ENCODE peak calls at places on chromosomes 12 and 14, in six cellular contexts. V, H, W, B, M and J are unnamed samples. For H3K4me1 and H3K36me3, the result is how much of the 10 kb centered on the place peaks cover.

GRCh38 chr14:21063479-21063878 is 5.9 kb downstream of the RNASE8 start:
- DNase-seq in V (no peak), H (no peak), W (no peak), B (no peak), M (no peak), J (no peak)

GRCh38 chr12:118402251-118402650 is 25.9 kb downstream of the SUDS3 start:
- DNase-seq in V (no peak), H (no peak), W (no peak), B (no peak), M (no peak), J (no peak)

GRCh38 chr14:69848903-69849391 is 30.3 kb upstream of the SMOC1 start:
- DNase-seq in V (no peak), H (no peak), W (no peak), B (no peak), M (no peak), J (no peak)

GRCh38 chr14:104708606-104709268 is 15.3 kb upstream of the ADSS1 start:
- DNase-seq in V (peak), H (peak), W (no peak), B (no peak), M (peak), J (peak)

GRCh38 chr14:89493406-89493805 is 76.4 kb upstream of the FOXN3 start:
- DNase-seq in V (peak), H (no peak), W (no peak), B (no peak), M (no peak), J (no peak)

GRCh38 chr12:93378373-93379310 is 917 bp downstream of the NUDT4 start:
- DNase-seq in V (peak), H (peak), W (peak), B (no peak), M (no peak), J (peak)

GRCh38 chr12:128644664-128645296 is 179.0 kb downstream of the SLC15A4 start:
- DNase-seq in V (peak), H (peak), W (no peak), B (no peak), M (peak), J (peak)

GRCh38 chr12:118608770-118609344 is 232.5 kb downstream of the SUDS3 start:
- DNase-seq in V (no peak), H (no peak), W (no peak), B (no peak), M (no peak), J (no peak)

GRCh38 chr12:121132601-121133481 is at the start of gene P2RX7:
- DNase-seq in V (peak), H (peak), W (peak), B (no peak), M (no peak), J (peak)

GRCh38 chr14:52110441-52111086 is 41.7 kb upstream of the NID2 start:
- DNase-seq in V (no peak), H (no peak), W (no peak), B (no peak), M (no peak), J (no peak)

GRCh38 chr12:47286676-47287075 is 206.9 kb upstream of the AMIGO2 start:
- DNase-seq in V (no peak), H (no peak), W (no peak), B (no peak), M (no peak), J (no peak)

GRCh38 chr14:50210074-50210473 is 21.3 kb downstream of the SOS2 start:
- DNase-seq in V (no peak), H (no peak), W (no peak), B (no peak), M (no peak), J (no peak)

GRCh38 chr12:39581592-39581991 is 38.0 kb downstream of the ABCD2 start:
- DNase-seq in V (no peak), H (no peak), W (no peak), B (no peak), M (no peak), J (no peak)

GRCh38 chr14:77066555-77067172 is 31.4 kb upstream of the CIPC start:
- DNase-seq in V (no peak), H (no peak), W (no peak), B (peak), M (no peak), J (no peak)

GRCh38 chr12:26979733-26980132 is 34.5 kb downstream of the TM7SF3 start:
- DNase-seq in V (no peak), H (no peak), W (no peak), B (no peak), M (no peak), J (no peak)

GRCh38 chr14:87873741-87874140 is 119.2 kb downstream of the GALC start:
- DNase-seq in V (no peak), H (no peak), W (no peak), B (no peak), M (no peak), J (no peak)

GRCh38 chr12:106302401-106303201 is at the start of gene TCP11L2:
- DNase-seq in V (peak), H (peak), W (peak), B (no peak), M (peak), J (peak)

GRCh38 chr14:50677527-50678063 is 9.5 kb upstream of the SAV1 start:
- DNase-seq in V (peak), H (no peak), W (no peak), B (no peak), M (no peak), J (no peak)

GRCh38 chr14:74348735-74349463 is 628 bp downstream of the VRTN start:
- DNase-seq in V (no peak), H (no peak), W (no peak), B (no peak), M (no peak), J (no peak)

GRCh38 chr14:89957791-89958190 is 2.1 kb downstream of the TDP1 start:
- DNase-seq in V (no peak), H (no peak), W (no peak), B (no peak), M (no peak), J (no peak)

GRCh38 chr14:75690010-75690409 is 29.0 kb downstream of the TTLL5 start:
- DNase-seq in V (no peak), H (no peak), W (no peak), B (no peak), M (no peak), J (no peak)

GRCh38 chr12:120709976-120710804 is at the start of gene UNC119B:
- DNase-seq in V (peak), H (peak), W (peak), B (no peak), M (no peak), J (peak)

GRCh38 chr12:132602578-132603239 is 7.7 kb downstream of the LRCOL1 start:
- DNase-seq in V (no peak), H (no peak), W (peak), B (no peak), M (no peak), J (no peak)

GRCh38 chr12:42868291-42868690 is 278.7 kb upstream of the PRICKLE1 start:
- DNase-seq in V (no peak), H (no peak), W (no peak), B (no peak), M (no peak), J (no peak)

GRCh38 chr12:76135456-76135855 is 51.0 kb upstream of the NAP1L1 start:
- DNase-seq in V (no peak), H (no peak), W (no peak), B (no peak), M (no peak), J (no peak)

GRCh38 chr14:73713206-73713803 is 879 bp downstream of the PNMA1 start:
- DNase-seq in V (no peak), H (no peak), W (no peak), B (no peak), M (no peak), J (no peak)

GRCh38 chr14:34356267-34356660 is 105.8 kb downstream of the SPTSSA start:
- DNase-seq in V (no peak), H (no peak), W (no peak), B (no peak), M (no peak), J (no peak)

GRCh38 chr12:43009307-43009706 is 419.8 kb upstream of the PRICKLE1 start:
- DNase-seq in V (no peak), H (no peak), W (no peak), B (no peak), M (peak), J (no peak)

GRCh38 chr12:120725151-120725658 is 421 bp upstream of the ACADS start:
- DNase-seq in V (no peak), H (no peak), W (no peak), B (no peak), M (no peak), J (no peak)

GRCh38 chr12:132329036-132329738 is at the start of gene GALNT9:
- DNase-seq in V (no peak), H (no peak), W (peak), B (no peak), M (peak), J (no peak)

GRCh38 chr12:122839907-122840554 is 4.8 kb downstream of the HIP1R start:
- DNase-seq in V (no peak), H (no peak), W (peak), B (no peak), M (no peak), J (no peak)

GRCh38 chr12:122942609-122943008 is 23.7 kb downstream of the ABCB9 start:
- DNase-seq in V (no peak), H (no peak), W (no peak), B (no peak), M (no peak), J (no peak)

GRCh38 chr14:99234982-99235491 is 37.0 kb downstream of the BCL11B start:
- DNase-seq in V (no peak), H (no peak), W (no peak), B (no peak), M (no peak), J (peak)

GRCh38 chr12:92304335-92305066 is 158.9 kb upstream of the BTG1 start:
- DNase-seq in V (no peak), H (no peak), W (no peak), B (no peak), M (no peak), J (no peak)

GRCh38 chr12:68636268-68636667 is 25.6 kb downstream of the RAP1B start:
- DNase-seq in V (no peak), H (no peak), W (no peak), B (no peak), M (no peak), J (no peak)

GRCh38 chr14:105294142-105294597 is 6.6 kb downstream of the BRF1 start:
- DNase-seq in V (peak), H (no peak), W (peak), B (no peak), M (no peak), J (peak)

GRCh38 chr12:54197037-54197909 is 8.5 kb upstream of the SMUG1 start:
- DNase-seq in V (peak), H (no peak), W (no peak), B (no peak), M (no peak), J (no peak)
- H3K4me3 ChIP-seq in V (peak), H (no peak), W (no peak), B (no peak), M (no peak), J (no peak)

GRCh38 chr12:6201775-6202292 is 1.6 kb downstream of the CD9 start:
- DNase-seq in V (no peak), H (no peak), W (no peak), B (no peak), M (no peak), J (no peak)

GRCh38 chr12:6199211-6199530 is 1.0 kb upstream of the CD9 start:
- DNase-seq in V (no peak), H (no peak), W (no peak), B (no peak), M (no peak), J (no peak)

GRCh38 chr12:6201199-6201608 is 1.0 kb downstream of the CD9 start:
- DNase-seq in V (no peak), H (no peak), W (no peak), B (no peak), M (no peak), J (no peak)

GRCh38 chr12:6199531-6200265 is 502 bp upstream of the CD9 start:
- DNase-seq in V (no peak), H (peak), W (peak), B (no peak), M (peak), J (no peak)

GRCh38 chr12:6200266-6201198 is at the start of gene CD9:
- DNase-seq in V (no peak), H (peak), W (peak), B (no peak), M (no peak), J (no peak)
- H3K4me1 ChIP-seq in V (under half), H (under half), W (under half), B (half or more), M (under half), J (under half)

DNA sequence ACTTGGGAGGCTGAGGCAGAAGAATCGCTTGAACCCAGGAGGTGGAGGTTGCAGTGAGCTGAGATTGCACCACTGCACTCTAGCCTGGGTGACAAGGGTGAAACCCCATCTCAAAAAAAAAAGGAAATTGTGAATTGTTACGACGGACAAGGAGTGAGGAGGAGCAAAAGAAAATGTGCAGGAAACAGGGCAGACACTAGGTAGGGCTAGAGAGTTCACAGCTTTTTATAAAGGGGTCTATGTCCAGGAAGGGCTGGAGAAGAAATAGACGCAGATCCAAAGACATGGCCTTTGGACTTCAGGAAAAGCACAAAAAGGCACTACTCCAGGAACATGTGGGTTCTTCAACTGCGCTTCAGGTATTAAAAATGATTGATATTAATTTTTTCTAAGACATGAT is 34.4 kb downstream of the ATG14 start:
- DNase-seq in V (no peak), H (no peak), W (no peak), B (no peak), M (no peak), J (no peak)
- H3K36me3 ChIP-seq in V (under half), H (under half), W (under half), B (half or more), M (under half), J (under half)

DNA sequence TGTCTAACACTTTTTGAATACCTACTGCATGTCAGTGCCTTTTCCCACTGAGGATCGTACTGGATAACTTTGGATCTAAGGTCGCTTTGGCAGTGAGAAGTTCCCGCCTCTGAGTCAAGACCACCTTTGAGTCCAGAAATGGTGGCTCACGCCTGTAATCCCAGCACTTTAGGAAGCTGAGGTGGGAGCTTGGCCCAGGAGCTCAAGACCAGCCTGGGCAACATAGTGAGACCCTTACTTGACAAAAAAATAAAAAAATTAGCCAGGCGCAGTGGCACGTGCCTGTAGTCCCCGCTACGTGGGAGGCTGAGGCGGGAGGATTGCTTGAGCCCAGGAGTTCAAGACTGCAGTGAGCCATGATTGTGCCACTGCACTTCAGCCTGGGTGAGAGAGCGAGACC is 61.1 kb downstream of the CHST11 start:
- DNase-seq in V (no peak), H (no peak), W (no peak), B (no peak), M (no peak), J (no peak)
- H3K4me3 ChIP-seq in V (no peak), H (no peak), W (no peak), B (no peak), M (no peak), J (no peak)

DNA sequence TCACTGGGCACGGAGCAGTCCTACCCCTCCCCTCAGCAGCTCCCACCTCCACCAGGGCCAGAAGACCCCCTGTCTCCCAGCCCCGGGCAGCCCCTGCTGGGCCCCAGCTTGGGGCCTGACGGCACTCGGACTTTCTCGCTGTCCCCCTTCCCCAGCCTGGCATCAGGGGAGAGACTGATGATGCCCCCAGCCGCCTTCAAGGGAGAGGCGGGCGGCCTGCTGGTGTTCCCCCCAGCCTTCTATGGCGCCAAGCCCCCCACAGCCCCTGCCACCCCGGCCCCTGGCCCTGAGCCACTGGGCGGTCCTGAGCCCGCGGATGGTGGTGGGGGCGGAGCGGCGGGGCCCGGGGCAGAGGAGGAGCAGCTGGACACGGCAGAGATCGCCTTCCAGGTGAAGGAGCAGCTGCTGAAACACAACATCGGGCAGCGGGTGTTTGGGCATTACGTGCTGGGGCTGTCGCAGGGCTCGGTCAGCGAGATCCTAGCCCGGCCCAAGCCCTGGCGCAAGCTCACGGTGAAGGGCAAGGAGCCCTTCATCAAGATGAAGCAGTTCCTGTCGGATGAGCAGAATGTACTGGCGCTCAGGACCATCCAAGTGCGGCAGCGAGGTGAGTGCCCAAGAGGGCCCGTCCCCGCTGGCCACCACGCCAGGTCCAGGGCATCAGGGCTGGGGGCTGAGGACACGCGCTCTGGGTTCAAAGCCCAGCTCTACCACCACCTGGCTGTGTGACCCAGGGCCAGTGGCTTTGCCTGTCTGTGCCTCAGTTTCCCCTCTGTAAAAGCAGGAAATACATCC is 58.6 kb downstream of the PHETA1 start:
- DNase-seq in V (no peak), H (no peak), W (peak), B (no peak), M (no peak), J (no peak)
- H3K4me1 ChIP-seq in V (under half), H (under half), W (under half), B (under half), M (under half), J (under half)